ENCODE peak calls at places on chromosomes 16 and 17, in six cellular contexts. D, X, A, P, C and Y are unnamed samples.

GRCh38 chr16:84315422-84315821 is 20.7 kb downstream of the WFDC1 start:
- DNase-seq in D (no peak), X (peak), A (no peak), P (no peak), C (no peak), Y (no peak)

GRCh38 chr17:39134878-39135277 is 16.6 kb downstream of the PLXDC1 start:
- DNase-seq in D (no peak), X (peak), A (no peak), P (no peak), C (no peak), Y (no peak)

GRCh38 chr16:88667496-88667895 is 4.6 kb upstream of the MVD start:
- DNase-seq in D (no peak), X (no peak), A (peak), P (no peak), C (no peak), Y (no peak)

GRCh38 chr16:83835972-83836566 is 28.3 kb downstream of the HSBP1 start:
- DNase-seq in D (no peak), X (peak), A (peak), P (no peak), C (no peak), Y (no peak)

GRCh38 chr17:80833952-80834895 is 157.4 kb upstream of the CHMP6 start:
- DNase-seq in D (no peak), X (peak), A (no peak), P (no peak), C (no peak), Y (no peak)

GRCh38 chr16:81610144-81610842 is 165.7 kb downstream of the CMIP start:
- DNase-seq in D (no peak), X (peak), A (peak), P (no peak), C (no peak), Y (no peak)

GRCh38 chr17:42188749-42189650 is 3.7 kb upstream of the HCRT start:
- DNase-seq in D (no peak), X (no peak), A (no peak), P (no peak), C (no peak), Y (no peak)

GRCh38 chr17:77076046-77076882 is 64.5 kb upstream of the SEC14L1 start:
- DNase-seq in D (no peak), X (peak), A (peak), P (no peak), C (no peak), Y (no peak)

GRCh38 chr16:67593288-67593687 is 31.0 kb downstream of the CTCF start:
- DNase-seq in D (no peak), X (no peak), A (no peak), P (no peak), C (no peak), Y (no peak)

GRCh38 chr16:72099377-72099818 is 5.8 kb downstream of the DHX38 start:
- DNase-seq in D (peak), X (peak), A (peak), P (peak), C (peak), Y (peak)

GRCh38 chr16:35585411-35585810 is 2126.0 kb downstream of the TP53TG3F start:
- DNase-seq in D (no peak), X (no peak), A (no peak), P (no peak), C (no peak), Y (no peak)

GRCh38 chr17:45353047-45353446 is 36.2 kb upstream of the MAP3K14 start:
- DNase-seq in D (no peak), X (no peak), A (no peak), P (no peak), C (peak), Y (peak)

GRCh38 chr17:70134777-70135176 is 34.6 kb upstream of the KCNJ2 start:
- DNase-seq in D (no peak), X (no peak), A (no peak), P (no peak), C (no peak), Y (no peak)

GRCh38 chr17:82097187-82097918 is 683 bp downstream of the FASN start:
- DNase-seq in D (no peak), X (peak), A (peak), P (no peak), C (peak), Y (no peak)

GRCh38 chr17:75267403-75268232 is 3.4 kb downstream of the MIF4GD start:
- DNase-seq in D (no peak), X (no peak), A (no peak), P (peak), C (peak), Y (peak)

GRCh38 chr16:6926341-6926740 is 406.3 kb upstream of the RBFOX1 start:
- DNase-seq in D (no peak), X (no peak), A (no peak), P (no peak), C (peak), Y (no peak)

GRCh38 chr17:49549691-49550678 is 25.7 kb upstream of the NXPH3 start:
- DNase-seq in D (no peak), X (no peak), A (no peak), P (no peak), C (no peak), Y (no peak)

GRCh38 chr17:13117616-13118015 is 99.8 kb upstream of the ELAC2 start:
- DNase-seq in D (no peak), X (no peak), A (no peak), P (no peak), C (peak), Y (no peak)

GRCh38 chr16:62041401-62041800 is 5.2 kb upstream of the CDH8 start:
- DNase-seq in D (no peak), X (no peak), A (peak), P (no peak), C (peak), Y (peak)

GRCh38 chr16:14013571-14014283 is 57.4 kb upstream of the MRTFB start:
- DNase-seq in D (no peak), X (peak), A (peak), P (no peak), C (peak), Y (no peak)

GRCh38 chr16:79653337-79654000 is 52.9 kb upstream of the MAF start:
- DNase-seq in D (no peak), X (no peak), A (no peak), P (no peak), C (no peak), Y (no peak)

GRCh38 chr17:19739241-19740201 is 8.6 kb downstream of the ALDH3A1 start:
- DNase-seq in D (no peak), X (no peak), A (no peak), P (no peak), C (peak), Y (no peak)

GRCh38 chr17:58336456-58337094 is 8.0 kb upstream of the TSPOAP1 start:
- DNase-seq in D (no peak), X (peak), A (no peak), P (no peak), C (no peak), Y (peak)

DNA sequence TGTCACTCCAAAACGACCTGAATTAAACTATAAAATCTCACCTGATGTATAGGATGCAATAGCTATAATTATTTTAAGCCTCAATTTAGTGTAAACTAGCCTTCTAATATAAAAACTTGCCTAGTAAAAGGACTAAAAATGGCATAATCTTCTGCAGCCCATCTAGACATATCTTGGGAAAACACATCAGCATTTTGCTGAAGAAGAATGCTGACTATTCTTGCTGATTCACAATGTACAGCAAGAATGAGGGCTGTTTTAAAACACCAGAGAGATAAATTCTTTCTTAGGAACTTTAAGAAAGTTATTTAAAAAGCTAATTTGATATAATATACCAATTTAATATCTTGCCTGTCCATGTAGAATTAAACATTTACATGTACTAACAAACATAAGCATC is 63.2 kb downstream of the SHCBP1 start:
- DNase-seq in D (no peak), X (peak), A (no peak), P (no peak), C (peak), Y (no peak)
- H3K14ac ChIP-seq in D (no peak), X (no peak), A (no peak), P (no peak), C (no peak), Y (no peak)

GRCh38 chr16:4159726-4160125 is 43.5 kb upstream of the ADCY9 start:
- DNase-seq in D (no peak), X (no peak), A (no peak), P (no peak), C (no peak), Y (no peak)
- H3K14ac ChIP-seq in D (no peak), X (no peak), A (no peak), P (no peak), C (no peak), Y (no peak)

GRCh38 chr16:11399261-11399831 is 54.1 kb downstream of the RMI2 start:
- DNase-seq in D (no peak), X (no peak), A (no peak), P (no peak), C (no peak), Y (no peak)
- H3K14ac ChIP-seq in D (no peak), X (no peak), A (no peak), P (no peak), C (no peak), Y (no peak)

DNA sequence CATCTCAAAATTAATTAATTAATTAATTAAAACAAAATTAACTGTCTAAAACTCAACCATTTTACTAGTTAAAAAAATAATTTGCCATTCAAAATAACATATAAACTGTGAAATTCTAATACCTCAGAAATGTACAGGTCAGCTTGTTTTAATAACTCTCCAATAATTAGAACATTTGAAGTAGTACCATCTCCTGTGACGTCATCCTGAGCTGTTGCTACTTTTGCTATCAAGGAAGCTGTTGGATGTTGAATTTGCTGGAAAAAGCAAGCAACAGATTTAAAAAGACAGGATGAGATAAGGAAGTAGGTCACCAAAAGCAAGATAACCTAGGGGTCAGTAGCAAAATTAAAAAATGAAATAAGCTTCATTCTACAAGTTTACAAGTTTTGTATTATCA is 2.8 kb downstream of the CCT6B start:
- DNase-seq in D (no peak), X (no peak), A (no peak), P (no peak), C (no peak), Y (no peak)
- H3K14ac ChIP-seq in D (no peak), X (no peak), A (no peak), P (no peak), C (no peak), Y (no peak)

DNA sequence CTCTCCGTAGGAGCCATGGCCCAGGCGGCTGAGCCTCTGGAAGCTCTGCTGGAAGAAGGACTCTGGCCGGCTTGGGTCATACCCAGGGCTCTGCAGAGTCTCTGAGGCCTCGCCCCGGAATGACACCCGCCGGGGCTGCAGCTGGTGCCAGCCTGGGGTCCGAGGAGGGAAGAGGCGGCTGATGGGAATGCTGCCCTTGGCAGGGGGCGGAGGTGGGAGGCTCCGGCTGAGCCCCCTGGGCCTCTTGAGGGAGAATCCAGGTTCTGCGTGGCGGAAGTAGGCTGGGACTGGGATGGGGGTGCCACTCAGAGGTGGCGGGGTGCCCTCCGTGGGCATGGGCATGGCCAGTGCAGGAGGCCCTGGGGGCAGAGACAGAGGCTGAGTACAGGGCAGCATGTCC is 3.6 kb downstream of the PKMYT1 start:
- DNase-seq in D (no peak), X (no peak), A (no peak), P (no peak), C (no peak), Y (no peak)
- H3K14ac ChIP-seq in D (no peak), X (no peak), A (no peak), P (no peak), C (no peak), Y (no peak)

GRCh38 chr17:37025241-37025640 is 76.5 kb downstream of the AATF start:
- DNase-seq in D (no peak), X (no peak), A (no peak), P (no peak), C (no peak), Y (no peak)

GRCh38 chr17:37019117-37019744 is 70.5 kb downstream of the AATF start:
- DNase-seq in D (peak), X (no peak), A (no peak), P (no peak), C (no peak), Y (no peak)

GRCh38 chr17:37024181-37024637 is 75.5 kb downstream of the AATF start:
- DNase-seq in D (no peak), X (no peak), A (no peak), P (no peak), C (no peak), Y (no peak)

GRCh38 chr17:37017355-37017754 is 68.6 kb downstream of the AATF start:
- DNase-seq in D (no peak), X (no peak), A (no peak), P (no peak), C (no peak), Y (no peak)

DNA sequence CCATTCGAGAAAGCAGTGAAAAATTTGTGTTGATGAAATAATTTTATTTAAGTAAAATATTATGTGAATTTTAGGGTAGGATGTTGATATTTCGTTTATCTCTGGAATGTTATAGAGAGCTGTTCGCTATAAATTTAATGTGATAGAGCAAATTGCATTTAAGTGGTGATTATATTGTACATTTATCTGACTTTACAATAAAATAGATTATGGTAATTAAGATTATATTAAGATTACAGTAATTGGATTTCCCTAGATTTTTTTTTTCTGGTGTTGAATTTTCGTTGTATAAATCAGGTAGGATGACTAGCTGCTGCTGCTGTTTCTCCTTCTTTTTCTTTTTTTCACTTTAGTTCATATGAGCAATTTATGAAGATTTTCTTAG is 71.0 kb downstream of the AATF start:
- DNase-seq in D (no peak), X (no peak), A (no peak), P (no peak), C (no peak), Y (no peak)
- H3K14ac ChIP-seq in D (no peak), X (no peak), A (no peak), P (no peak), C (no peak), Y (no peak)

GRCh38 chr17:11813278-11813677 is 184.0 kb downstream of the ZNF18 start:
- DNase-seq in D (no peak), X (no peak), A (no peak), P (no peak), C (no peak), Y (no peak)

GRCh38 chr17:11816409-11816808 is 180.9 kb downstream of the ZNF18 start:
- DNase-seq in D (no peak), X (no peak), A (no peak), P (no peak), C (no peak), Y (no peak)

GRCh38 chr17:11814655-11815262 is 182.5 kb downstream of the ZNF18 start:
- DNase-seq in D (no peak), X (no peak), A (no peak), P (no peak), C (no peak), Y (no peak)
- H3K14ac ChIP-seq in D (no peak), X (no peak), A (no peak), P (no peak), C (no peak), Y (no peak)

GRCh38 chr16:85883813-85884212 is 15.1 kb upstream of the IRF8 start:
- DNase-seq in D (no peak), X (no peak), A (no peak), P (no peak), C (no peak), Y (no peak)
- H3K14ac ChIP-seq in D (no peak), X (no peak), A (no peak), P (no peak), C (peak), Y (no peak)

DNA sequence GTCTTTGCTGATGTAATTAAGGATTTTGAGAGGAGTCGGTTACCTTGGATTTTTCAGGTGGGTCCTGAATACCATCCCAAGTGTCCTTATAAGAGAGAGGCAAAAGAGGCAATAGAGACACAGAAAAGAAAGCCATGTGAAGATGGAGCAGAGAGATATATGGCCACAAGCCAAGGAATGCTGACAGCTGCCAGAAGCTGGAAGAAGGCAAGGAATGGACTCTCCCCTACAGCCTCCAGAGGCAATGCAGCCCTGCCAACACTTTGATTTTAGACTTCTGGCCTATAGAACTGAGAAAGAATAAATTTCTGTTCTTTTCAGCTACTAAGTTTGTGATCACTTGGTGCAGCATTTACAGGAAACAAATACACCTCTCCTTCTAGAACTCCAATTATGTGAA is 8.2 kb upstream of the RNFT1 start:
- DNase-seq in D (no peak), X (peak), A (peak), P (no peak), C (no peak), Y (no peak)
- H3K14ac ChIP-seq in D (no peak), X (no peak), A (no peak), P (no peak), C (no peak), Y (no peak)